ENCODE peak calls at places on chromosomes 2 and 18, in six cellular contexts. P is IMR-90, K is progenitor cell of endocrine pancreas, O is mammary epithelial cell, B is cardiac muscle cell, Y is upper lobe of left lung. T is an unnamed sample.

GRCh38 chr2:96527990-96528679 is 8.4 kb upstream of the ARID5A start:
- DNase-seq in P (peak), K (no peak), O (no peak), B (no peak), Y (peak), T (no peak)

GRCh38 chr2:44952143-44952805 is 10.8 kb downstream of the SIX3 start:
- DNase-seq in P (peak), K (peak), O (peak), B (peak), Y (peak), T (no peak)

GRCh38 chr2:75466708-75467311 is 93.9 kb downstream of the EVA1A start:
- DNase-seq in P (peak), K (no peak), O (peak), B (peak), Y (peak), T (peak)

GRCh38 chr2:12923907-12924610 is 207.3 kb downstream of the TRIB2 start:
- DNase-seq in P (peak), K (no peak), O (no peak), B (no peak), Y (no peak), T (peak)

GRCh38 chr2:220445429-220446105 is 818.1 kb downstream of the SLC4A3 start:
- DNase-seq in P (peak), K (no peak), O (no peak), B (no peak), Y (no peak), T (peak)

GRCh38 chr2:222677981-222678380 is 6.5 kb downstream of the MOGAT1 start:
- DNase-seq in P (no peak), K (no peak), O (no peak), B (no peak), Y (no peak), T (no peak)

GRCh38 chr2:62458206-62459035 is 47.6 kb downstream of the TMEM17 start:
- DNase-seq in P (no peak), K (no peak), O (peak), B (no peak), Y (no peak), T (no peak)

GRCh38 chr2:127721978-127722355 is 20.7 kb downstream of the SFT2D3 start:
- DNase-seq in P (peak), K (no peak), O (peak), B (no peak), Y (no peak), T (peak)

GRCh38 chr2:45168731-45169338 is 159.6 kb upstream of the SIX2 start:
- DNase-seq in P (no peak), K (no peak), O (no peak), B (peak), Y (no peak), T (no peak)

GRCh38 chr2:54772110-54772509 is 48.6 kb downstream of the EML6 start:
- DNase-seq in P (peak), K (no peak), O (peak), B (no peak), Y (no peak), T (peak)

GRCh38 chr2:110717734-110718133 is 14.6 kb upstream of the ACOXL start:
- DNase-seq in P (no peak), K (no peak), O (no peak), B (no peak), Y (no peak), T (no peak)

GRCh38 chr2:174510583-174511189 is 23.9 kb upstream of the GPR155 start:
- DNase-seq in P (peak), K (no peak), O (peak), B (peak), Y (no peak), T (no peak)

GRCh38 chr2:203327582-203327917 is 644 bp upstream of the ABI2 start:
- DNase-seq in P (no peak), K (peak), O (no peak), B (no peak), Y (no peak), T (no peak)

GRCh38 chr18:74472312-74472711 is 15.2 kb upstream of the DIPK1C start:
- DNase-seq in P (no peak), K (no peak), O (no peak), B (no peak), Y (no peak), T (no peak)

GRCh38 chr2:17605691-17606090 is 65.2 kb downstream of the VSNL1 start:
- DNase-seq in P (no peak), K (no peak), O (no peak), B (no peak), Y (no peak), T (no peak)
- TF ChIP-seq CTCF in P (no peak), K (no peak), O (no peak), B (no peak), Y (no peak), T (no peak)

GRCh38 chr2:8563814-8564474 is 117.9 kb upstream of the ID2 start:
- DNase-seq in P (no peak), K (no peak), O (no peak), B (no peak), Y (peak), T (no peak)
- TF ChIP-seq CTCF in P (no peak), K (no peak), O (no peak), B (no peak), Y (no peak), T (no peak)

GRCh38 chr2:47015206-47015605 is 99.6 kb upstream of the MCFD2 start:
- DNase-seq in P (no peak), K (no peak), O (no peak), B (no peak), Y (no peak), T (no peak)
- TF ChIP-seq CTCF in P (peak), K (no peak), O (no peak), B (no peak), Y (no peak), T (no peak)

GRCh38 chr2:66013456-66013855 is 421.5 kb upstream of the MEIS1 start:
- DNase-seq in P (no peak), K (no peak), O (no peak), B (no peak), Y (no peak), T (no peak)
- TF ChIP-seq CTCF in P (peak), K (peak), O (no peak), B (no peak), Y (no peak), T (peak)